ENCODE peak calls at places on chromosomes 6 and 20, in seven cellular contexts. B is body of pancreas, A is SJSA1, F is heart left ventricle, D is lower lobe of right lung, Q is pancreas, W is H9. G is an unnamed sample.

GRCh38 chr20:3406481-3407425 is 716 bp downstream of the DNAAF9 start:
- DNase-seq in F (peak; percentile 66), W (peak; percentile 37), A (peak; percentile 66), Q (peak; percentile 15), B (peak; percentile 22), D (peak; percentile 48), G (peak; percentile 3)

GRCh38 chr6:122476131-122476530 is 4.5 kb upstream of the SERINC1 start:
- DNase-seq in W (no peak), Q (no peak), D (no peak), F (no peak), B (no peak), A (no peak), G (peak; percentile 29)

GRCh38 chr6:134065706-134066105 is 13.3 kb upstream of the SLC2A12 start:
- DNase-seq in B (no peak), Q (no peak), A (peak; percentile 24), D (no peak), W (peak; percentile 52), F (no peak), G (no peak)

GRCh38 chr20:59850018-59850641 is 83.3 kb downstream of the SYCP2 start:
- DNase-seq in F (no peak), Q (no peak), W (no peak), A (peak; percentile 8), B (no peak), D (no peak), G (no peak)

GRCh38 chr6:56420296-56420695 is 172.9 kb upstream of the COL21A1 start:
- DNase-seq in Q (no peak), A (no peak), D (no peak), B (no peak), W (no peak), F (no peak), G (no peak)

GRCh38 chr6:151413372-151414145 is 22.2 kb upstream of the ZBTB2 start:
- DNase-seq in A (no peak), W (no peak), F (no peak), Q (no peak), B (no peak), D (no peak), G (peak; percentile 57)

GRCh38 chr6:28980797-28981390 is 24.2 kb downstream of the ZNF311 start:
- DNase-seq in Q (peak; percentile 55), B (peak; percentile 46), W (peak; percentile 84), D (no peak), A (peak; percentile 90), F (no peak), G (peak; percentile 34)

GRCh38 chr20:57874141-57874540 is 164.3 kb upstream of the PMEPA1 start:
- DNase-seq in F (no peak), A (no peak), D (no peak), W (no peak), B (no peak), Q (no peak), G (no peak)

GRCh38 chr6:25399885-25400284 is 120.7 kb downstream of the CARMIL1 start:
- DNase-seq in F (no peak), A (no peak), D (no peak), W (no peak), B (no peak), Q (no peak), G (no peak)

GRCh38 chr6:33737267-33738026 is 9.3 kb downstream of the IP6K3 start:
- DNase-seq in W (no peak), F (peak; percentile 58), A (no peak), Q (no peak), B (no peak), D (no peak), G (no peak)

GRCh38 chr6:157181649-157182048 is 141.7 kb downstream of the TMEM242 start:
- DNase-seq in W (no peak), D (no peak), F (no peak), A (no peak), Q (no peak), B (no peak), G (no peak)

GRCh38 chr20:31475032-31475431 is at the start of the genes DEFB124 and REM1:
- DNase-seq in F (peak; percentile 77), Q (no peak), W (peak; percentile 57), D (peak; percentile 50), B (no peak), A (no peak), G (no peak)

GRCh38 chr20:31476313-31476623 is 1.2 kb downstream of the REM1 start:
- DNase-seq in D (no peak), B (no peak), F (no peak), A (no peak), W (no peak), Q (no peak), G (no peak)

GRCh38 chr20:31474097-31474436 is 860 bp downstream of the DEFB124 start:
- DNase-seq in D (no peak), F (no peak), B (no peak), A (no peak), W (no peak), Q (no peak), G (no peak)

GRCh38 chr20:31476648-31477220 is 1.6 kb downstream of the REM1 start:
- DNase-seq in F (no peak), Q (no peak), D (no peak), A (no peak), W (no peak), B (no peak), G (no peak)

GRCh38 chr20:31475472-31476312 is 604 bp downstream of the REM1 start:
- DNase-seq in B (no peak), A (no peak), Q (no peak), W (no peak), F (no peak), D (no peak), G (no peak)
- H3K9me3 ChIP-seq in B (no peaks in the 10 kb centered on the region), A (no peaks in the 10 kb centered on the region), Q (no peaks in the 10 kb centered on the region), W (peaks cover 65% of the 10 kb centered on the region), F (no peaks in the 10 kb centered on the region), D (no peaks in the 10 kb centered on the region), G (no peaks in the 10 kb centered on the region)

GRCh38 chr6:4913705-4914411 is 90.0 kb downstream of the RPP40 start:
- DNase-seq in A (no peak), D (no peak), F (no peak), Q (no peak), W (no peak), B (no peak), G (no peak)

GRCh38 chr6:4912559-4912958 is 91.3 kb downstream of the RPP40 start:
- DNase-seq in Q (no peak), D (no peak), W (no peak), A (no peak), F (no peak), B (no peak), G (no peak)

GRCh38 chr6:4916954-4917561 is 86.8 kb downstream of the RPP40 start:
- DNase-seq in A (no peak), W (no peak), Q (no peak), B (no peak), F (no peak), D (no peak), G (no peak)

GRCh38 chr6:4910060-4910746 is 93.6 kb downstream of the RPP40 start:
- DNase-seq in B (no peak), D (no peak), A (no peak), F (no peak), Q (no peak), W (no peak), G (no peak)

DNA sequence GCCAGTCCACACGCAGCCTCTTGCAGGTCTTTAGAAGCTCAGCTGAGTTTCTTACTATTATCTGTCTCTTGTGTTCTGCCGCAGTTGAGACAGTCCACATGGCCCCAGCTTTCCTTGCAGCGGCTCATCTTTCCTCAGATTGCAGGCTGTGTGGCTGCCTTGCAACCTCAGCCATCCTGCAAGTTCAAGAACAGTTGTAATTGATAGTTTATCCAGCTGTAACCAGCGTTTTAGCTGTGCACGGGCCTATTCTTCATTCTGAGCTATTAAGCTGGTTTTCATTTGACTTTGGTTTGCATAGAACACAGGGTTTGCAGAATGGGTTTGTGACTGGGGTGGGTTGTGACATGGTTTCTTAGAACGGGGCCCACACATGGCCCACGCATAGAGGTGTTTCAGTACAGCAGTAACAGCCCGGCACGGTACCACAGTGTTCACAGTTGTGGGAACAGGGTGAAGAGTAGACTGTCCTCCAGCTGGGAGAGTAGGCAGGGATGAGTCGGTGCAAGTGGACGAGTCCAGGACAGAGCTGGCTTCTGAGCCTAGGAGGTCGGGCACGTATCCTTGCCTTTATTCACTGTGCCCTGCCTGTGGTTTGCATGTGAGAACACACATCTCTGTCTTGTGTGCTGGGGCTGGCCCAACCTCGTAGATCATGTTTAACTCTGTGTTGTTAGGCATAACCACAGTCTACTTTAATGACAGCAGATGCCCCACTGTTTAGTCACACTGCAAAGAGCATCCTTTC is 89.3 kb downstream of the RPP40 start:
- DNase-seq in W (no peak), Q (no peak), D (no peak), F (no peak), B (no peak), A (peak; percentile 18), G (no peak)
- H3K27me3 ChIP-seq in W (no peaks in the 10 kb centered on the region), Q (no peaks in the 10 kb centered on the region), D (no peaks in the 10 kb centered on the region), F (no peaks in the 10 kb centered on the region), B (no peaks in the 10 kb centered on the region), A (no peaks in the 10 kb centered on the region), G (no peaks in the 10 kb centered on the region)

GRCh38 chr20:49748525-49748838 is 34.8 kb upstream of the B4GALT5 start:
- DNase-seq in W (no peak), A (no peak), B (no peak), D (no peak), Q (no peak), F (no peak), G (no peak)

GRCh38 chr20:49751397-49751735 is 37.7 kb upstream of the B4GALT5 start:
- DNase-seq in Q (no peak), A (no peak), D (no peak), B (no peak), F (no peak), W (no peak), G (no peak)

GRCh38 chr20:49750611-49751396 is 37.1 kb upstream of the B4GALT5 start:
- DNase-seq in Q (no peak), D (peak; percentile 47), W (no peak), F (no peak), B (no peak), A (no peak), G (no peak)

GRCh38 chr20:49752504-49752903 is 38.8 kb upstream of the B4GALT5 start:
- DNase-seq in A (no peak), Q (no peak), D (no peak), W (no peak), F (no peak), B (no peak), G (no peak)

DNA sequence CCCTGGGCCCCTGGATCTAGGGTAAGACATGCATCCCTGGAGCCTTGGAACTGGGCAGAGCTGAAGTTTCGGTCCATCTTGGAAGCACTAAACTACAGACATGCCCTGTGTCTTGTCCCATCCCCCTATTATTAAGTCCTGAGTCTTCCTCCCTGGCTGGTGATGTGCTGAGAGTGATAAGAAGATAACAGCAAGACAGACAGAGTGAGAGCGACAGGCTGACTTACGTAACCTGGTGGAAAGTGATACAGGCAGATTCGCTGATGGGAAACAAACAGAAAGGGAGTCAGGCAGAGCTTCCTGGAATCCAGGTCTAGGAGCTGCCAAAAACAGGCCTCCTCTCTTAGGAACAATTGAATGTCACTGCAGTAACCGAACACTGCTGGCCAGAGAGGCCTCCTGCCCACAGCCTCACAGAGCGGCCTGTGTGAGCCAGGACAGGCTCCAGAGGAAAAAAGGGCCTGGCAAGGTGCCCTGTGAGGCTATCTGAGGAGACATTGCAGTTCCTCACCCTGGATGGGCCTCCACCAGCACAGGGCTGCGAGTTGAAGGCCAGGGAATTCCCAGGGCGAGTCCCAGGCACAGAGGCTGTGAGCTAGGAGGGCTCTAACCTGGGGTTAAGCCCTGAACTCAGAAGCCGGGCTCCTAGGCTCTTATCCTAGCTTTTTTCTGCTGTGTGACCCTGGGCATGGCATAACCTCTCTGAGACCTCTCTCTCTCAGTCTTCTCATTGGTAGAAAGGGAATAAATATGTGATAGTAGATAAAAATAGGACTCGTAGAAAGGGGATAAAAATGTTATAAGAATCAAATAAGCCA is 34.2 kb upstream of the B4GALT5 start:
- DNase-seq in W (no peak), B (peak; percentile 52), Q (peak; percentile 61), D (peak; percentile 68), A (no peak), F (peak; percentile 88), G (no peak)
- H3K27ac ChIP-seq in W (no peak overlapping the region), B (peak overlapping the region; percentile 64), Q (peak overlapping the region; percentile 33), D (peak overlapping the region; percentile 68), A (no peak overlapping the region), F (peak overlapping the region; percentile 87), G (peak overlapping the region; percentile 45)

GRCh38 chr20:29296256-29297230 is 1960.9 kb upstream of the DEFB115 start:
- DNase-seq in W (no peak), Q (no peak), A (no peak), B (no peak), F (no peak), D (no peak), G (no peak)
- H3K9me3 ChIP-seq in W (peaks cover 29% of the 10 kb centered on the region), Q (no peaks in the 10 kb centered on the region), A (peaks cover 12% of the 10 kb centered on the region), B (no peaks in the 10 kb centered on the region), F (peaks cover 25% of the 10 kb centered on the region), D (peaks cover 7% of the 10 kb centered on the region), G (no peaks in the 10 kb centered on the region)